ENCODE peak calls at places on chromosomes 7 and 10, in four cellular contexts. One of them, this sample, is unnamed.

GRCh38 chr7:99142727-99143521 is 984 bp downstream of the SMURF1 start:
- DNase-seq in HCT116: peak; percentile 78
- DNase-seq in neuronal stem cell: peak; percentile 94
- DNase-seq in neural progenitor cell: peak; percentile 99
- DNase-seq in this sample: peak; percentile 96

GRCh38 chr7:46035166-46035565 is 114.1 kb upstream of the IGFBP3 start:
- DNase-seq in neuronal stem cell: no peak
- DNase-seq in HCT116: no peak
- DNase-seq in neural progenitor cell: no peak
- DNase-seq in this sample: no peak

GRCh38 chr7:95269640-95270039 is 54.7 kb downstream of the PON1 start:
- DNase-seq in HCT116: no peak
- DNase-seq in neural progenitor cell: no peak
- DNase-seq in neuronal stem cell: no peak
- DNase-seq in this sample: no peak

GRCh38 chr7:69800495-69800894 is 202.2 kb downstream of the AUTS2 start:
- DNase-seq in neural progenitor cell: no peak
- DNase-seq in HCT116: no peak
- DNase-seq in neuronal stem cell: no peak
- DNase-seq in this sample: no peak

GRCh38 chr10:42979730-42980467 is 97.0 kb upstream of the RET start:
- DNase-seq in neuronal stem cell: no peak
- DNase-seq in HCT116: no peak
- DNase-seq in neural progenitor cell: no peak
- DNase-seq in this sample: no peak

GRCh38 chr7:149867762-149868637 is 5.8 kb upstream of the ATP6V0E2 start:
- DNase-seq in neural progenitor cell: no peak
- DNase-seq in neuronal stem cell: no peak
- DNase-seq in HCT116: no peak
- DNase-seq in this sample: no peak

GRCh38 chr10:49252313-49253034 is 46.5 kb upstream of the C10orf71 start:
- DNase-seq in HCT116: no peak
- DNase-seq in neural progenitor cell: no peak
- DNase-seq in neuronal stem cell: no peak
- DNase-seq in this sample: no peak

GRCh38 chr10:97355571-97355975 is 21.0 kb upstream of the FRAT2 start:
- DNase-seq in neuronal stem cell: no peak
- DNase-seq in HCT116: no peak
- DNase-seq in neural progenitor cell: peak; percentile 64
- DNase-seq in this sample: no peak

GRCh38 chr10:46019541-46020343 is 10.7 kb downstream of the NCOA4 start:
- DNase-seq in neural progenitor cell: peak; percentile 16
- DNase-seq in HCT116: no peak
- DNase-seq in neuronal stem cell: no peak
- DNase-seq in this sample: peak; percentile 86

GRCh38 chr10:49446031-49446430 is 50.1 kb upstream of the DRGX start:
- DNase-seq in neuronal stem cell: no peak
- DNase-seq in HCT116: no peak
- DNase-seq in neural progenitor cell: no peak
- DNase-seq in this sample: no peak

GRCh38 chr10:128660726-128661125 is 534.5 kb upstream of the MKI67 start:
- DNase-seq in HCT116: peak; percentile 23
- DNase-seq in neuronal stem cell: no peak
- DNase-seq in neural progenitor cell: no peak
- DNase-seq in this sample: no peak

GRCh38 chr10:100141446-100142087 is 44.3 kb downstream of the ERLIN1 start:
- DNase-seq in neural progenitor cell: no peak
- DNase-seq in HCT116: no peak
- DNase-seq in neuronal stem cell: no peak
- DNase-seq in this sample: no peak

GRCh38 chr10:70433581-70434280 is 7.8 kb downstream of the NODAL start:
- DNase-seq in neuronal stem cell: no peak
- DNase-seq in neural progenitor cell: no peak
- DNase-seq in HCT116: no peak
- DNase-seq in this sample: no peak

GRCh38 chr7:18792866-18793595 is 297.5 kb downstream of the HDAC9 start:
- DNase-seq in HCT116: no peak
- DNase-seq in neuronal stem cell: no peak
- DNase-seq in neural progenitor cell: no peak
- DNase-seq in this sample: no peak

GRCh38 chr10:29472268-29473086 is 162.3 kb downstream of the SVIL start:
- DNase-seq in neuronal stem cell: no peak
- DNase-seq in neural progenitor cell: no peak
- DNase-seq in HCT116: no peak
- DNase-seq in this sample: no peak

GRCh38 chr7:108328174-108328651 is 128.0 kb downstream of the NRCAM start:
- DNase-seq in neural progenitor cell: peak; percentile 82
- DNase-seq in neuronal stem cell: peak; percentile 46
- DNase-seq in HCT116: no peak
- DNase-seq in this sample: no peak

GRCh38 chr7:79778786-79779382 is 325.4 kb upstream of the MAGI2 start:
- DNase-seq in neural progenitor cell: no peak
- DNase-seq in HCT116: no peak
- DNase-seq in neuronal stem cell: no peak
- DNase-seq in this sample: no peak

GRCh38 chr10:69732147-69732825 is 69.4 kb upstream of the COL13A1 start:
- DNase-seq in neural progenitor cell: no peak
- DNase-seq in neuronal stem cell: no peak
- DNase-seq in HCT116: no peak
- DNase-seq in this sample: no peak

GRCh38 chr10:118101501-118101900 is 54.8 kb upstream of the RAB11FIP2 start:
- DNase-seq in neural progenitor cell: no peak
- DNase-seq in HCT116: no peak
- DNase-seq in neuronal stem cell: no peak
- DNase-seq in this sample: no peak

GRCh38 chr10:79374312-79375191 is 27.3 kb downstream of the PPIF start:
- DNase-seq in HCT116: peak; percentile 40
- DNase-seq in neural progenitor cell: peak; percentile 85
- DNase-seq in neuronal stem cell: peak; percentile 72
- DNase-seq in this sample: peak; percentile 65

GRCh38 chr7:24732646-24733413 is 24.4 kb downstream of the GSDME start:
- DNase-seq in HCT116: no peak
- DNase-seq in neuronal stem cell: no peak
- DNase-seq in neural progenitor cell: no peak
- DNase-seq in this sample: no peak

GRCh38 chr7:68535266-68535665 is 1063.0 kb upstream of the AUTS2 start:
- DNase-seq in HCT116: no peak
- DNase-seq in neural progenitor cell: no peak
- DNase-seq in neuronal stem cell: no peak
- DNase-seq in this sample: no peak

GRCh38 chr10:53839437-53840039 is 961.5 kb downstream of the PCDH15 start:
- DNase-seq in neural progenitor cell: peak; percentile 18
- DNase-seq in neuronal stem cell: no peak
- DNase-seq in HCT116: no peak
- DNase-seq in this sample: peak; percentile 4

GRCh38 chr7:151244871-151245346 is 3.6 kb downstream of the SMARCD3 start:
- DNase-seq in neuronal stem cell: no peak
- DNase-seq in neural progenitor cell: peak; percentile 49
- DNase-seq in HCT116: no peak
- DNase-seq in this sample: no peak

GRCh38 chr10:16893664-16894063 is 76.4 kb upstream of the RSU1 start:
- DNase-seq in neuronal stem cell: no peak
- DNase-seq in neural progenitor cell: no peak
- DNase-seq in HCT116: no peak
- DNase-seq in this sample: no peak

GRCh38 chr7:57165285-57165899 is 33.2 kb upstream of the ZNF479 start:
- DNase-seq in HCT116: no peak
- DNase-seq in neural progenitor cell: no peak
- DNase-seq in neuronal stem cell: no peak
- DNase-seq in this sample: no peak

GRCh38 chr10:70578371-70578947 is 24.1 kb downstream of the PRF1 start:
- DNase-seq in neural progenitor cell: no peak
- DNase-seq in HCT116: peak; percentile 100
- DNase-seq in neuronal stem cell: no peak
- DNase-seq in this sample: peak; percentile 70

GRCh38 chr7:15015545-15016314 is 113.2 kb upstream of the DGKB start:
- DNase-seq in neuronal stem cell: peak; percentile 62
- DNase-seq in neural progenitor cell: peak; percentile 80
- DNase-seq in HCT116: peak; percentile 87
- DNase-seq in this sample: peak; percentile 35

GRCh38 chr7:154914580-154915380 is 88.1 kb downstream of the PAXIP1 start:
- DNase-seq in neural progenitor cell: no peak
- DNase-seq in HCT116: no peak
- DNase-seq in neuronal stem cell: no peak
- DNase-seq in this sample: no peak

GRCh38 chr10:119815671-119816070 is 57.0 kb downstream of the MCMBP start:
- DNase-seq in neural progenitor cell: no peak
- DNase-seq in HCT116: no peak
- DNase-seq in neuronal stem cell: no peak
- DNase-seq in this sample: no peak

GRCh38 chr7:127905491-127906330 is 125.5 kb downstream of the LRRC4 start:
- DNase-seq in HCT116: no peak
- DNase-seq in neuronal stem cell: no peak
- DNase-seq in neural progenitor cell: no peak
- DNase-seq in this sample: no peak

GRCh38 chr10:86366033-86366901 is at the start of gene GRID1:
- DNase-seq in neural progenitor cell: peak; percentile 83
- DNase-seq in neuronal stem cell: no peak
- DNase-seq in HCT116: no peak
- DNase-seq in this sample: peak; percentile 55

GRCh38 chr7:92292981-92293380 is 47.2 kb downstream of the ANKIB1 start:
- DNase-seq in neuronal stem cell: no peak
- DNase-seq in neural progenitor cell: no peak
- DNase-seq in HCT116: no peak
- DNase-seq in this sample: no peak

GRCh38 chr7:88670536-88670935 is 89.0 kb upstream of the ZNF804B start:
- DNase-seq in neuronal stem cell: no peak
- DNase-seq in neural progenitor cell: no peak
- DNase-seq in HCT116: no peak
- DNase-seq in this sample: no peak

GRCh38 chr7:44639701-44640321 is 33.4 kb downstream of the OGDH start:
- DNase-seq in HCT116: peak; percentile 12
- DNase-seq in neuronal stem cell: peak; percentile 4
- DNase-seq in neural progenitor cell: peak; percentile 21
- DNase-seq in this sample: no peak
- H3K4me2 ChIP-seq in HCT116: peak overlapping the region; percentile 66
- H3K4me2 ChIP-seq in neuronal stem cell: no peak overlapping the region
- H3K4me2 ChIP-seq in neural progenitor cell: no peak overlapping the region
- H3K4me2 ChIP-seq in this sample: peak overlapping the region; percentile 77

GRCh38 chr7:90597879-90598278 is 1.8 kb downstream of the CDK14 start:
- DNase-seq in neural progenitor cell: no peak
- DNase-seq in HCT116: no peak
- DNase-seq in neuronal stem cell: no peak
- DNase-seq in this sample: no peak
- H3K27ac ChIP-seq in neural progenitor cell: no peak overlapping the region
- H3K27ac ChIP-seq in HCT116: no peak overlapping the region
- H3K27ac ChIP-seq in neuronal stem cell: no peak overlapping the region
- H3K27ac ChIP-seq in this sample: no peak overlapping the region

DNA sequence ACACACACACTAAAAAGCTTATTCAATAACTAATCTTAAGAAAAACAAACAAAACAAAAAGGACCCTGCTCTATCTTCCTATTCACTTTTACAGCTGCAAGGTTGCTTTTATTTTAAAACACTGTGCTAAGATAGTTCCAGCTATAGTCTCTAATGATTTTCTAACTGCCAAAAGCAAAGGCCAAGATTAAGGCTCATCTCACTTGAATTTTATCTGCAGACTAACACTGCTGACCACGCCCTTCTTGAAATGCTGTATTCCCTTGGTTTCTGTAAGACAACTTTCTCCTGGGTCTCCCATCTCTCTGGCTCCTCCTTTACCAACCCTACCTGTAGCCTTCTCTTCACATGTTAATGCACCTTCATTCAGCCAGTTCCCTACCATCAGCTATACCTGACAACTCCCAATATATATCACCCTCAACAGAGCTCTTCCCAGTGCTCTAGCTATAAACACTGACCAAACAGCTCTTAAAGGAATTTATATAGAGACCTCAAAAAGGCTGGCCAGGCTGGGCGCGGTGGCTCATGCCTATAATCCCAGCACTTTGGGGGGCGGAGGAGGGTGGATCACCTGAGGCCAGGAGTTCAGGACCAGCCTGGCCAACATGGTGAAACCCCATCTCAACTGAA is 11.7 kb downstream of the SRPK2 start:
- DNase-seq in neuronal stem cell: no peak
- DNase-seq in HCT116: no peak
- DNase-seq in neural progenitor cell: no peak
- DNase-seq in this sample: no peak
- H3K4me2 ChIP-seq in neuronal stem cell: no peak overlapping the region
- H3K4me2 ChIP-seq in HCT116: no peak overlapping the region
- H3K4me2 ChIP-seq in neural progenitor cell: no peak overlapping the region
- H3K4me2 ChIP-seq in this sample: no peak overlapping the region

GRCh38 chr7:3028767-3029111 is 14.9 kb downstream of the CARD11 start:
- DNase-seq in neural progenitor cell: peak; percentile 31
- DNase-seq in neuronal stem cell: no peak
- DNase-seq in HCT116: no peak
- DNase-seq in this sample: no peak

GRCh38 chr7:3029138-3029537 is 14.5 kb downstream of the CARD11 start:
- DNase-seq in neural progenitor cell: peak; percentile 54
- DNase-seq in HCT116: no peak
- DNase-seq in neuronal stem cell: no peak
- DNase-seq in this sample: no peak

GRCh38 chr7:3027005-3027404 is 16.7 kb downstream of the CARD11 start:
- DNase-seq in HCT116: no peak
- DNase-seq in neuronal stem cell: no peak
- DNase-seq in neural progenitor cell: no peak
- DNase-seq in this sample: no peak

GRCh38 chr7:3028071-3028766 is 15.4 kb downstream of the CARD11 start:
- DNase-seq in neural progenitor cell: no peak
- DNase-seq in neuronal stem cell: no peak
- DNase-seq in HCT116: no peak
- DNase-seq in this sample: no peak

GRCh38 chr7:3027455-3027854 is 16.2 kb downstream of the CARD11 start:
- DNase-seq in neural progenitor cell: no peak
- DNase-seq in HCT116: no peak
- DNase-seq in neuronal stem cell: no peak
- DNase-seq in this sample: no peak
- H3K27ac ChIP-seq in neural progenitor cell: no peak overlapping the region
- H3K27ac ChIP-seq in HCT116: no peak overlapping the region
- H3K27ac ChIP-seq in neuronal stem cell: no peak overlapping the region
- H3K27ac ChIP-seq in this sample: no peak overlapping the region

This sample was measured in OCI-LY7.